ENCODE peak calls at places on chromosomes 6 and 20, in seven cellular contexts. Z is colonic mucosa, X is heart right ventricle, F is GM13977, O is progenitor cell of endocrine pancreas, Y is PC-3, Q is left lung. M is an unnamed sample.

GRCh38 chr6:149458196-149458595 is 26.6 kb downstream of the ZC3H12D start:
- DNase-seq in Q (peak), Z (no peak), Y (no peak), X (no peak), O (no peak), F (no peak), M (no peak)

GRCh38 chr6:159306134-159306537 is 136.9 kb downstream of the FNDC1 start:
- DNase-seq in X (no peak), F (no peak), Q (no peak), Z (no peak), Y (no peak), O (no peak), M (no peak)

GRCh38 chr6:80209434-80209833 is 103.0 kb downstream of the BCKDHB start:
- DNase-seq in F (no peak), Z (no peak), Q (no peak), O (no peak), X (no peak), Y (no peak), M (no peak)

GRCh38 chr6:23621026-23621425 is 505.0 kb upstream of the NRSN1 start:
- DNase-seq in O (no peak), X (no peak), Y (no peak), Z (no peak), F (no peak), Q (no peak), M (no peak)

GRCh38 chr6:144007779-144008500 is at the start of gene PLAGL1:
- DNase-seq in O (peak), Q (peak), Z (peak), Y (peak), X (peak), F (peak), M (peak)

GRCh38 chr20:48986899-48987298 is 59.2 kb upstream of the CSE1L start:
- DNase-seq in X (no peak), O (no peak), Q (no peak), F (no peak), Y (peak), Z (no peak), M (no peak)

GRCh38 chr20:51456511-51457280 is 85.8 kb downstream of the NFATC2 start:
- DNase-seq in Q (peak), Z (peak), F (no peak), O (no peak), X (peak), Y (peak), M (peak)

GRCh38 chr6:36751091-36751490 is 53.5 kb downstream of the RAB44 start:
- DNase-seq in Q (no peak), O (no peak), F (no peak), Z (no peak), X (no peak), Y (peak), M (peak)

GRCh38 chr20:31695849-31696804 is 26.5 kb downstream of the BCL2L1 start:
- DNase-seq in Z (no peak), Y (peak), Q (peak), F (no peak), O (no peak), X (no peak), M (peak)

GRCh38 chr6:31784270-31784925 is 7.3 kb upstream of the VWA7 start:
- DNase-seq in F (no peak), O (no peak), Y (no peak), Q (no peak), X (no peak), Z (no peak), M (no peak)

GRCh38 chr20:25116746-25117457 is 35.0 kb upstream of the VSX1 start:
- DNase-seq in Z (no peak), Q (no peak), O (no peak), F (no peak), X (no peak), Y (no peak), M (no peak)

GRCh38 chr6:134720353-134721094 is 229.4 kb downstream of the ALDH8A1 start:
- DNase-seq in F (no peak), Y (no peak), O (no peak), Q (no peak), X (no peak), Z (no peak), M (no peak)

GRCh38 chr6:105793132-105793531 is 293.0 kb upstream of the PRDM1 start:
- DNase-seq in Q (no peak), F (no peak), Y (peak), O (no peak), Z (peak), X (no peak), M (no peak)

GRCh38 chr6:36701401-36701991 is 3.9 kb downstream of the RAB44 start:
- DNase-seq in O (no peak), F (peak), Q (no peak), Z (no peak), Y (peak), X (no peak), M (peak)

GRCh38 chr6:114100421-114100820 is 129.5 kb upstream of the HDAC2 start:
- DNase-seq in Q (no peak), O (no peak), F (no peak), Z (no peak), Y (peak), X (no peak), M (peak)

GRCh38 chr6:41602422-41602743 is 35.9 kb upstream of the MDFI start:
- DNase-seq in O (no peak), Q (no peak), X (no peak), F (no peak), Z (no peak), Y (no peak), M (no peak)

GRCh38 chr6:112660626-112661025 is 313.5 kb downstream of the RFPL4B start:
- DNase-seq in O (no peak), Q (no peak), X (no peak), Z (no peak), F (no peak), Y (no peak), M (no peak)

GRCh38 chr20:57652865-57653545 is 32.8 kb upstream of the ZBP1 start:
- DNase-seq in F (peak), O (no peak), Q (peak), Y (no peak), Z (peak), X (no peak), M (no peak)

GRCh38 chr6:155291291-155291690 is 23.0 kb downstream of the TFB1M start:
- DNase-seq in Q (no peak), Z (no peak), Y (no peak), O (no peak), X (no peak), F (no peak), M (no peak)

GRCh38 chr6:117168296-117169059 is 96.9 kb upstream of the VGLL2 start:
- DNase-seq in Y (no peak), Z (no peak), X (no peak), O (no peak), F (no peak), Q (no peak), M (no peak)

GRCh38 chr6:157956171-157956730 is 25.4 kb upstream of the SYNJ2 start:
- DNase-seq in F (no peak), Y (no peak), Q (no peak), O (no peak), X (no peak), Z (no peak), M (no peak)

GRCh38 chr6:157952751-157953479 is 28.7 kb upstream of the SYNJ2 start:
- DNase-seq in Z (peak), Y (peak), Q (no peak), X (no peak), F (no peak), O (no peak), M (peak)

GRCh38 chr6:157953580-157954091 is 28.0 kb upstream of the SYNJ2 start:
- DNase-seq in Y (no peak), X (no peak), O (no peak), Q (no peak), Z (no peak), F (no peak), M (no peak)

GRCh38 chr6:157955675-157956074 is 26.0 kb upstream of the SYNJ2 start:
- DNase-seq in F (no peak), O (no peak), Z (no peak), X (no peak), Q (no peak), Y (no peak), M (no peak)

DNA sequence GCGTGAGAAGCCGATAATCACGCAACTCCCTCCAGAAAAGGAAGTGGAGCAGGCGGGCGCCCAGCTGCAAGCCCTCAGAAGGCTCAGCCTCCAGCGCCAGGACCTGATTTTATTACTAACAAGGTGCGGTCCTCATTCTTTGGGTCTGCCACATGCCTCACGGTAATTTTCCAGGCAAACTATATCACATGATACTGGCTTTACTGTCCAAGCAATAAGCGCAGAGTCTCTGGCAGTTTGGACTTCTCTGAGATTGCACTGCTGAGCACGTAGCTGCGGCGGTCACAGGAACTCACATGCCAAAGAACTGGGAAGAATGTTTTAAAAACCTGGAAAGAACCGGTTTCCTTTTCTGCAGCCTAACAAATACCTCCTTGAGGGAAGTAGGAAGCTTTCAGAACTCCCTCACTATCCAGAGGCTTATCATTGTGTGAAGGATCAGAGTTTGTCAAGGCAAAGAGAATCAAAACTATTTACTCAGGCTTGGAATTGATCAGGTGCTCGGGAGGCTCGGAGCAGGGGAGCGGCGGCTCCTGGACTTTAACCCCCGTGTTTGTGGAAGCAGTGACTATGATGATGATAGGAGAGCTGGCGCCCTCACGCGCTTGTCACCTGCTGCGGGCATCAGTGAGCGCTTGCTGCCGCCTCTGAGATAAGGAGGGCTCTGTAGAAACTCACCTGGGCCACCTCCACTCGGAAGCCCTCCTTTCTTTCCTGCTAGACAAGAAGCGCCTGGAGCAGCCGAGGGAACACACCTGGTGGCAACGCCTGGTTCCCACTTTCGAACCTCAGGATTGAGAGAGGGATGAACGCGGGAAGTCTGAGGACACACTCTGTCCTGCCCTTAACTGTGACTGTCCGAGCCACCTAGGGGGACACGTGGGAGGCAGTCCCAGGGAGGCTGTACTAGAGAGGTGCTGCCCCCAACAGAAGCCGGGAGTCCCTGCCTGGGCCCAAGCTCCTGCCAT is 27.2 kb upstream of the SYNJ2 start:
- DNase-seq in Z (peak), Q (no peak), Y (peak), F (no peak), X (no peak), O (peak), M (no peak)
- TF ChIP-seq CTCF in Z (no peak), Q (no peak), Y (peak), F (no peak), X (no peak), O (peak), M (no peak)

GRCh38 chr6:88975369-88975768 is 12.0 kb upstream of the RNGTT start:
- DNase-seq in Z (no peak), O (no peak), X (no peak), Y (no peak), F (no peak), Q (no peak), M (no peak)
- TF ChIP-seq CTCF in Z (no peak), O (no peak), X (no peak), Y (peak), F (no peak), Q (no peak), M (peak)

GRCh38 chr20:19628570-19629134 is 129.4 kb upstream of the RIN2 start:
- DNase-seq in Y (peak), X (no peak), Z (peak), O (peak), Q (no peak), F (peak), M (peak)
- TF ChIP-seq CTCF in Y (peak), X (peak), Z (peak), O (peak), Q (peak), F (peak), M (peak)

GRCh38 chr20:13883425-13883824 is 98.6 kb downstream of the NDUFAF5 start:
- DNase-seq in Y (no peak), O (no peak), Z (no peak), X (no peak), F (no peak), Q (no peak), M (no peak)
- TF ChIP-seq CTCF in Y (no peak), O (no peak), Z (no peak), X (no peak), F (no peak), Q (no peak), M (no peak)

DNA sequence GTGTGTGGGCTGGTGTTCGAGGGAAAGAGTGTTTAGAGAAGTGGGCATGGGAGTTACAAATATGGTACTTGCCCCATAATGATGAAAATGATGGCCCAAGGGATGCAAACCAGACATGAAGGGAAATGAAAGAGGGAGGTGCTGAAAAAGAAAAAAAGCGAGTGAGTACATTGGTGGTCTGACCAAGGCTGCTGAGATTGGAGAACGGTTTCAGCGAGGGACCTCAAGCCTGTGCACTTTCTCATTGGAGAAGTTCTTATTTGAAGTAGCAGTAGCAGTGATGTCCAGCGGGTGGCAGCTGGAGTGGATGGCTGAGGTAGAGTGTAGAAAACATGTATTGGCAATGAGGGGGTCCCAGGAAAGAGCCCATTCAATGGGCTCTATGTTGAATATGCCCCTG is 54.8 kb downstream of the TNFAIP3 start:
- DNase-seq in Q (no peak), Z (no peak), Y (no peak), X (no peak), O (no peak), F (no peak), M (no peak)
- TF ChIP-seq CTCF in Q (no peak), Z (no peak), Y (peak), X (no peak), O (peak), F (peak), M (no peak)

DNA sequence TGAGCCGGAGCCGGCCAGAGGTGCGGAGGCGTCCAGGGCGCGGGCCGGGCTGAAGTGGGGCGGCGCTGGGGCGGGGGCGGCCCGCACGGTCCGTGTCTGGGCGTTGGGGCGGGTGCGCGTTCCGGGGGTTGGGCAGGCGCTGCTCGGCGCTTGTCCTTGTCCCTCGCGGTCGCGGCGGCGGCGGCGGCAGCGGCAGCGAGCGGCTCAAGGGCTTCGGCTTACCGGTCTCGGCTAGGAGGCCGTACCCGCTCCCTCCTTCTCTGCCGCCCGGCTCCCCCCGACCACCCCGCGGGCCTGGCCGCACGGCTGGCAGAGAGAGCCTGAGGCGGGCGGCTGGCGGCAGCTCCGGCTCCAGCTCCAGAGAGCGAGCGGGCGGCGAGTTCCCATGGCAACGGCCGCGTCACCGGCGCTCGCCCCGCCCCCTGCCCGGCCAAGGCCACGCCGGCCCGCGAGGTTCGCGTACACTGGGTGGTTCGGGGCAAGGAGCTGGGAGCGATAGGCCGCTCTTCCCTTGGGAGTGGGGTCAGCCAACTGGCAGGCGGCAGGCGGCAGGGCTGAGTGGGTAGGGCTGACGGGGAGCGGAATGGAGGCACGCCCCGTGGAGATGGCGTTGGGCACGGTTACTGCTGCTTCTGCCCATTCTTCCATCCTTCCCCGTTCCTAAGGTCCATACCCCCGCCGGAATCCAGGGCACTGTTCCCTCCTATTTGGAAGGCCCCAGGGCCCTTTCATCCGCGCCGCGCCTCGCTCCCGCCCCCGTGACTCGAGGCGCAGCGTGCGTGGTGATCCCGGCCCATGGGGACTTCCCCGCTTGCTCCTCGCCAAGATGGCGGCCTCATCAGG is at the start of gene LRRC73:
- DNase-seq in X (peak), Y (peak), Z (peak), O (peak), F (peak), Q (peak), M (peak)
- TF ChIP-seq CTCF in X (no peak), Y (no peak), Z (no peak), O (no peak), F (no peak), Q (no peak), M (no peak)

GRCh38 chr6:32825966-32826365 is 9.2 kb upstream of the HLA-DOB start:
- DNase-seq in Z (no peak), Y (peak), F (no peak), O (no peak), Q (no peak), X (no peak), M (peak)
- TF ChIP-seq CTCF in Z (peak), Y (peak), F (peak), O (peak), Q (peak), X (peak), M (peak)

GRCh38 chr6:15515660-15516375 is 147.0 kb downstream of the DTNBP1 start:
- DNase-seq in O (no peak), X (no peak), Y (no peak), Q (no peak), Z (no peak), F (no peak), M (no peak)
- TF ChIP-seq CTCF in O (no peak), X (peak), Y (no peak), Q (no peak), Z (no peak), F (no peak), M (no peak)

DNA sequence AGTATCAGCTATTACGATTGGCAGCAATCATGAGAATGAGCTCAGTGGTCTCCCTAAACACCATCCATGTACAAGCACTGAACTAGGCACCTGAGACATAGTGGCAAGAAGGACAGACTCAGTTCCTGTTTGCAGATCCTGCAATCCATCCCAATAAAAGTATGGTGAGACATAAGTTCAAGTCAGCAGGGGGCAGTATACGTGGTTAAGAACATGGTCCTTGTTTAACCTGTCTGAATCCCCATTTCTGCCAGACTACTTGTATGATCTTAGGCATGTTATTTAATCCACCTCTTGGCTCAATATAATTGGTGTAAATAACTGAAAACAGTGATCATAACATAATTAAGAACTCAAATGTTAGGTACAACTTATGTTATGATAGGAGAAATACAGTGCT is 33.2 kb upstream of the PNISR start:
- DNase-seq in O (no peak), X (no peak), Z (no peak), F (no peak), Y (peak), Q (no peak), M (peak)
- TF ChIP-seq CTCF in O (peak), X (peak), Z (peak), F (peak), Y (peak), Q (no peak), M (peak)